ENCODE peak calls at places on chromosomes 1 and 21, in nine cellular contexts. J is BJ, E is MM.1S, Z is HL-60, O is AG09319, W is Panc1, Y is hepatocyte, S is fibroblast of the aortic adventitia, A is endodermal cell. D is an unnamed sample.

GRCh38 chr1:230308039-230308438 is 118.1 kb downstream of the PGBD5 start:
- DNase-seq in Z (no peak), A (no peak), S (peak; percentile 88), O (peak; percentile 11), Y (peak; percentile 52), W (no peak), E (no peak), J (no peak), D (no peak)

GRCh38 chr21:45874716-45875415 is 106.7 kb upstream of the COL6A1 start:
- DNase-seq in E (no peak), W (no peak), O (peak; percentile 92), Y (peak; percentile 90), Z (no peak), S (peak; percentile 94), J (peak; percentile 81), A (no peak), D (peak; percentile 91)

GRCh38 chr1:115725600-115725999 is 42.9 kb downstream of the CASQ2 start:
- DNase-seq in J (no peak), Y (no peak), S (no peak), O (no peak), W (no peak), A (no peak), Z (no peak), E (no peak), D (no peak)

GRCh38 chr1:210448293-210448892 is 119.7 kb downstream of the HHAT start:
- DNase-seq in E (peak; percentile 50), J (no peak), S (peak; percentile 66), Y (peak; percentile 62), A (peak; percentile 73), O (peak; percentile 27), Z (no peak), W (peak; percentile 22), D (no peak)

GRCh38 chr1:216723274-216723780 is at the start of gene ESRRG:
- DNase-seq in Z (no peak), S (no peak), J (no peak), W (no peak), Y (peak; percentile 66), E (peak; percentile 77), A (peak; percentile 95), O (no peak), D (no peak)

GRCh38 chr1:58993403-58993802 is 209.6 kb upstream of the JUN start:
- DNase-seq in A (no peak), J (no peak), O (no peak), Z (no peak), E (no peak), W (no peak), Y (no peak), S (no peak), D (no peak)

GRCh38 chr1:205983925-205984725 is 19.1 kb downstream of the RAB7B start:
- DNase-seq in Y (peak; percentile 84), W (peak; percentile 39), O (no peak), E (peak; percentile 76), S (peak; percentile 70), Z (no peak), A (peak; percentile 91), J (no peak), D (no peak)

GRCh38 chr1:202961220-202961880 is 3.2 kb upstream of the ADIPOR1 start:
- DNase-seq in S (no peak), W (no peak), A (no peak), J (no peak), O (no peak), Z (no peak), E (no peak), Y (no peak), D (no peak)

GRCh38 chr1:31786366-31787060 is 22.4 kb upstream of the ADGRB2 start:
- DNase-seq in A (peak; percentile 40), E (no peak), S (no peak), O (no peak), Z (no peak), J (no peak), Y (no peak), W (no peak), D (no peak)

GRCh38 chr1:197029749-197030148 is 37.3 kb downstream of the F13B start:
- DNase-seq in J (no peak), Y (no peak), E (no peak), A (no peak), S (no peak), Z (no peak), W (no peak), O (no peak), D (no peak)

GRCh38 chr1:26733982-26734381 is 38.2 kb downstream of the ARID1A start:
- DNase-seq in Z (no peak), S (peak; percentile 91), J (peak; percentile 79), W (no peak), E (peak; percentile 44), O (peak; percentile 39), Y (no peak), A (no peak), D (no peak)

GRCh38 chr1:219304227-219305226 is 130.8 kb downstream of the LYPLAL1 start:
- DNase-seq in Y (no peak), Z (no peak), O (no peak), W (peak; percentile 65), J (no peak), E (no peak), A (no peak), S (peak; percentile 91), D (no peak)

GRCh38 chr1:10782491-10783244 is 13.8 kb downstream of the CASZ1 start:
- DNase-seq in S (no peak), Z (no peak), E (no peak), A (no peak), O (no peak), J (no peak), Y (no peak), W (no peak), D (no peak)

GRCh38 chr1:85344256-85344694 is 67.8 kb upstream of the BCL10 start:
- DNase-seq in A (peak; percentile 86), E (no peak), O (no peak), Y (peak; percentile 49), J (no peak), S (peak; percentile 56), Z (no peak), W (no peak), D (no peak)

GRCh38 chr1:81432654-81433109 is 368.1 kb upstream of the ADGRL2 start:
- DNase-seq in E (no peak), Y (no peak), W (no peak), A (no peak), S (no peak), Z (no peak), J (no peak), O (no peak), D (no peak)

GRCh38 chr1:41122851-41123518 is 101.5 kb upstream of the SLFNL1 start:
- DNase-seq in Z (no peak), E (no peak), J (no peak), A (peak; percentile 52), O (no peak), S (peak; percentile 72), Y (peak; percentile 72), W (peak; percentile 17), D (no peak)

GRCh38 chr1:15213333-15213732 is 33.7 kb upstream of the FHAD1 start:
- DNase-seq in W (no peak), O (peak; percentile 16), Y (peak; percentile 51), Z (no peak), S (peak; percentile 27), A (no peak), J (no peak), E (no peak), D (no peak)

GRCh38 chr1:40818264-40818961 is 34.8 kb downstream of the KCNQ4 start:
- DNase-seq in Y (peak; percentile 66), E (peak; percentile 73), A (peak; percentile 98), Z (no peak), S (no peak), O (no peak), J (no peak), W (no peak), D (no peak)

GRCh38 chr1:36096500-36097412 is 8.1 kb downstream of the ADPRS start:
- DNase-seq in A (peak; percentile 89), W (no peak), E (no peak), S (no peak), O (no peak), J (no peak), Y (peak; percentile 44), Z (no peak), D (no peak)
- TF ChIP-seq CTCF in A (peak; percentile 68), W (peak; percentile 65), E (no peak), S (no peak), O (peak; percentile 14), J (peak; percentile 42), Y (peak; percentile 26), Z (no peak), D (peak; percentile 33)

GRCh38 chr1:62294211-62294610 is 25.0 kb downstream of the KANK4 start:
- DNase-seq in O (no peak), E (no peak), Y (no peak), J (no peak), W (no peak), Z (no peak), A (peak; percentile 82), S (peak; percentile 7), D (no peak)
- TF ChIP-seq CTCF in O (peak; percentile 32), E (no peak), Y (no peak), J (peak; percentile 27), W (peak; percentile 46), Z (no peak), A (peak; percentile 58), S (peak; percentile 22), D (no peak)

DNA sequence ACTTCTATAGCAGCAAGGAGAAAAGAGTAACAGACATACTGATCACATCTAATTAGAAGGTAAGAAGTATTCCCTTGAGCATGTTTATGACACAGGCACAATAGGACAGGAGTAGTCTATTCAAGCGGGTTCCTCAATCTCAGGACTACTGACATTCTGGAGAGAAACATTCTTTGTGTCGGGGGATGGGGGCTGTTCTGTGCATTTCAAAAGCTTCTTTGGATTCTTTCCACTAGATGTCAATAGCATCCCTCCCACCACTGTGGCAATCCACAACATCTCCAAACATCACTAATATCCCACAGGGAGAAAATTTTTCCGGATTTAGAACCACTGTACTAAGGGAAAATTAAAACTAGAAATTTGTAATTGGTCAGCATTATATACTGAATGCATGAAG is 56.9 kb downstream of the ADAMTS5 start:
- DNase-seq in Z (no peak), J (no peak), A (peak; percentile 82), S (no peak), Y (peak; percentile 39), O (no peak), E (no peak), W (no peak), D (no peak)
- TF ChIP-seq CTCF in Z (no peak), J (peak; percentile 15), A (peak; percentile 62), S (no peak), Y (peak; percentile 30), O (no peak), E (no peak), W (no peak), D (peak; percentile 52)

GRCh38 chr1:67298762-67299161 is 8.9 kb upstream of the IL12RB2 start:
- DNase-seq in A (no peak), Y (no peak), W (no peak), E (no peak), J (no peak), S (no peak), O (no peak), Z (no peak), D (no peak)
- TF ChIP-seq CTCF in A (peak; percentile 68), Y (no peak), W (no peak), E (no peak), J (no peak), S (no peak), O (no peak), Z (no peak), D (no peak)